ENCODE peak calls at places on chromosomes 16 and 17, in nine cellular contexts. One of them, this sample, is unnamed.

GRCh38 chr17:42329025-42329976 is 41.0 kb downstream of the STAT5A start:
- DNase-seq in SW 1271: peak; percentile 83
- DNase-seq in OCI-LY7: no peak
- DNase-seq in Kasumi-1: no peak
- DNase-seq in effector CD4-positive, alpha-beta T cell: no peak
- DNase-seq in gastrocnemius medialis: no peak
- DNase-seq in mammary epithelial cell: peak; percentile 90
- DNase-seq in caudate nucleus: no peak
- DNase-seq in T-helper 1 cell: no peak
- DNase-seq in this sample: peak; percentile 71

GRCh38 chr17:17304521-17304985 is 1.4 kb downstream of the NT5M start:
- DNase-seq in SW 1271: no peak
- DNase-seq in OCI-LY7: peak; percentile 65
- DNase-seq in Kasumi-1: peak; percentile 50
- DNase-seq in effector CD4-positive, alpha-beta T cell: no peak
- DNase-seq in gastrocnemius medialis: no peak
- DNase-seq in mammary epithelial cell: no peak
- DNase-seq in caudate nucleus: no peak
- DNase-seq in T-helper 1 cell: no peak
- DNase-seq in this sample: no peak

GRCh38 chr17:43464046-43464445 is 19.7 kb upstream of the DHX8 start:
- DNase-seq in SW 1271: no peak
- DNase-seq in OCI-LY7: no peak
- DNase-seq in Kasumi-1: no peak
- DNase-seq in effector CD4-positive, alpha-beta T cell: no peak
- DNase-seq in gastrocnemius medialis: no peak
- DNase-seq in mammary epithelial cell: no peak
- DNase-seq in caudate nucleus: no peak
- DNase-seq in T-helper 1 cell: no peak
- DNase-seq in this sample: no peak

GRCh38 chr16:89922477-89922883 is 662 bp upstream of the TUBB3 start:
- DNase-seq in SW 1271: peak; percentile 75
- DNase-seq in OCI-LY7: peak; percentile 60
- DNase-seq in Kasumi-1: peak; percentile 31
- DNase-seq in effector CD4-positive, alpha-beta T cell: no peak
- DNase-seq in gastrocnemius medialis: no peak
- DNase-seq in mammary epithelial cell: peak; percentile 78
- DNase-seq in caudate nucleus: no peak
- DNase-seq in T-helper 1 cell: no peak
- DNase-seq in this sample: peak; percentile 64

GRCh38 chr17:7173687-7174602 is 5.2 kb downstream of the ASGR1 start:
- DNase-seq in SW 1271: no peak
- DNase-seq in OCI-LY7: no peak
- DNase-seq in Kasumi-1: peak; percentile 72
- DNase-seq in effector CD4-positive, alpha-beta T cell: peak; percentile 38
- DNase-seq in gastrocnemius medialis: no peak
- DNase-seq in mammary epithelial cell: no peak
- DNase-seq in caudate nucleus: no peak
- DNase-seq in T-helper 1 cell: no peak
- DNase-seq in this sample: no peak

GRCh38 chr17:70107441-70107840 is 32.4 kb downstream of the KCNJ16 start:
- DNase-seq in SW 1271: no peak
- DNase-seq in OCI-LY7: no peak
- DNase-seq in Kasumi-1: no peak
- DNase-seq in effector CD4-positive, alpha-beta T cell: no peak
- DNase-seq in gastrocnemius medialis: no peak
- DNase-seq in mammary epithelial cell: no peak
- DNase-seq in caudate nucleus: no peak
- DNase-seq in T-helper 1 cell: no peak
- DNase-seq in this sample: no peak

GRCh38 chr16:87956169-87956770 is 5.0 kb downstream of the BANP start:
- DNase-seq in SW 1271: no peak
- DNase-seq in OCI-LY7: peak; percentile 64
- DNase-seq in Kasumi-1: peak; percentile 56
- DNase-seq in effector CD4-positive, alpha-beta T cell: peak; percentile 73
- DNase-seq in gastrocnemius medialis: no peak
- DNase-seq in mammary epithelial cell: no peak
- DNase-seq in caudate nucleus: no peak
- DNase-seq in T-helper 1 cell: peak; percentile 54
- DNase-seq in this sample: no peak

GRCh38 chr17:56815711-56816110 is 18.0 kb downstream of the C17orf67 start:
- DNase-seq in SW 1271: no peak
- DNase-seq in OCI-LY7: no peak
- DNase-seq in Kasumi-1: no peak
- DNase-seq in effector CD4-positive, alpha-beta T cell: no peak
- DNase-seq in gastrocnemius medialis: no peak
- DNase-seq in mammary epithelial cell: no peak
- DNase-seq in caudate nucleus: no peak
- DNase-seq in T-helper 1 cell: no peak
- DNase-seq in this sample: no peak

This sample was measured in keratinocyte.